ENCODE peak calls at places on chromosomes 13 and 19, in eight cellular contexts. L, H, M, V, Z, W, T and F are unnamed samples.
A peak's percentile ranks its signal among the peaks of the same experiment; 100 is the strongest.

GRCh38 chr19:49496574-49497008 is 357 bp downstream of the RPS11 start:
- DNase-seq in M (no peak), Z (no peak), H (no peak), T (no peak), W (no peak), L (no peak), V (no peak), F (no peak)

GRCh38 chr19:4326837-4327251 is 11.8 kb downstream of the STAP2 start:
- DNase-seq in W (no peak), Z (peak; percentile 85), L (no peak), H (no peak), M (no peak), V (no peak), T (no peak), F (no peak)

GRCh38 chr13:110228936-110229904 is 77.7 kb downstream of the COL4A1 start:
- DNase-seq in L (no peak), T (no peak), V (no peak), W (peak; percentile 44), H (no peak), Z (no peak), M (no peak), F (no peak)

GRCh38 chr13:111278711-111279110 is 41.7 kb upstream of the TEX29 start:
- DNase-seq in V (no peak), L (no peak), T (no peak), W (no peak), M (no peak), H (no peak), Z (no peak), F (no peak)

GRCh38 chr13:53001444-53001843 is 27.2 kb upstream of the OLFM4 start:
- DNase-seq in W (no peak), Z (no peak), V (no peak), M (no peak), H (no peak), T (no peak), L (no peak), F (no peak)

GRCh38 chr13:27665333-27665732 is 43.6 kb downstream of the POLR1D start:
- DNase-seq in W (no peak), V (no peak), M (no peak), T (peak; percentile 8), H (no peak), L (peak; percentile 11), Z (peak; percentile 39), F (no peak)

GRCh38 chr13:64855506-64855905 is 2374.6 kb downstream of the PCDH9 start:
- DNase-seq in V (no peak), M (peak; percentile 62), W (peak; percentile 20), Z (no peak), T (no peak), H (no peak), L (no peak), F (no peak)

GRCh38 chr13:97976551-97977375 is 23.3 kb downstream of the IPO5 start:
- DNase-seq in H (no peak), V (no peak), M (no peak), T (peak; percentile 36), Z (no peak), W (no peak), L (peak; percentile 46), F (no peak)

GRCh38 chr13:29877456-29878096 is 27.2 kb upstream of the UBL3 start:
- DNase-seq in W (no peak), Z (no peak), H (no peak), V (no peak), L (no peak), T (no peak), M (peak; percentile 2), F (peak; percentile 66)

GRCh38 chr19:31110331-31110730 is 238.9 kb downstream of the TSHZ3 start:
- DNase-seq in V (no peak), M (peak; percentile 65), T (no peak), H (no peak), L (no peak), Z (peak; percentile 61), W (peak; percentile 76), F (no peak)

GRCh38 chr19:36140289-36141038 is 598 bp downstream of the CAPNS1 start:
- DNase-seq in M (peak; percentile 57), Z (peak; percentile 73), W (peak; percentile 60), T (peak; percentile 63), V (peak; percentile 63), H (peak; percentile 79), L (peak; percentile 56), F (peak; percentile 72)

GRCh38 chr19:45691516-45692186 is at the start of gene SNRPD2:
- DNase-seq in V (peak; percentile 96), M (peak; percentile 97), T (peak; percentile 94), L (peak; percentile 97), Z (peak; percentile 98), H (peak; percentile 96), W (peak; percentile 97), F (peak; percentile 93)

GRCh38 chr19:46040952-46041500 is at the start of gene IGFL4:
- DNase-seq in Z (no peak), M (no peak), V (no peak), H (no peak), W (no peak), L (peak; percentile 48), T (peak; percentile 54), F (no peak)

GRCh38 chr19:35446194-35446593 is 1.9 kb upstream of the FFAR2 start:
- DNase-seq in M (peak; percentile 46), L (no peak), W (no peak), H (peak; percentile 78), T (no peak), V (no peak), Z (no peak), F (no peak)

GRCh38 chr19:1264801-1265610 is 4.1 kb upstream of the CIRBP start:
- DNase-seq in M (peak; percentile 85), T (peak; percentile 81), H (peak; percentile 75), V (peak; percentile 81), Z (peak; percentile 86), W (peak; percentile 94), L (peak; percentile 91), F (peak; percentile 87)

GRCh38 chr19:47713046-47714021 is at the start of gene EHD2:
- DNase-seq in W (peak; percentile 81), V (peak; percentile 86), T (peak; percentile 76), L (peak; percentile 74), Z (peak; percentile 70), M (peak; percentile 84), H (no peak), F (peak; percentile 67)

GRCh38 chr13:50518131-50518530 is 325.4 kb downstream of the DLEU7 start:
- DNase-seq in M (no peak), V (no peak), T (no peak), Z (no peak), L (no peak), H (no peak), W (no peak), F (no peak)

GRCh38 chr13:30856004-30856790 is 49.9 kb upstream of the MEDAG start:
- DNase-seq in L (no peak), H (no peak), V (no peak), Z (no peak), T (no peak), W (no peak), M (no peak), F (no peak)

GRCh38 chr19:1070576-1070930 is 3.6 kb downstream of the ARHGAP45 start:
- DNase-seq in H (no peak), L (no peak), W (no peak), T (no peak), M (no peak), V (no peak), Z (peak; percentile 70), F (no peak)

GRCh38 chr19:38375748-38376147 is 1.4 kb downstream of the PSMD8 start:
- DNase-seq in L (no peak), W (peak; percentile 62), V (no peak), H (no peak), M (no peak), T (no peak), Z (peak; percentile 1), F (no peak)

GRCh38 chr19:38376576-38376975 is 2.2 kb downstream of the PSMD8 start:
- DNase-seq in Z (no peak), L (no peak), V (no peak), T (no peak), W (no peak), M (no peak), H (no peak), F (no peak)

GRCh38 chr19:38375098-38375493 is 725 bp downstream of the PSMD8 start:
- DNase-seq in W (no peak), Z (no peak), M (no peak), H (no peak), V (no peak), T (no peak), L (no peak), F (no peak)

GRCh38 chr19:38373907-38374331 is 452 bp upstream of the PSMD8 start:
- DNase-seq in T (no peak), H (no peak), M (no peak), V (no peak), W (no peak), L (no peak), Z (no peak), F (no peak)

GRCh38 chr19:38374332-38375097 is at the start of gene PSMD8:
- DNase-seq in V (peak; percentile 99), M (peak; percentile 98), L (peak; percentile 99), H (peak; percentile 100), Z (peak; percentile 100), T (peak; percentile 97), W (peak; percentile 98), F (peak; percentile 99)
- TF ChIP-seq CTCF in V (peak; percentile 16), M (peak; percentile 14), L (no peak), H (no peak), Z (peak; percentile 45), T (no peak), W (no peak), F (no peak)

GRCh38 chr19:2724148-2724557 is 3.0 kb upstream of the DIRAS1 start:
- DNase-seq in V (no peak), H (no peak), Z (no peak), T (no peak), W (no peak), M (no peak), L (no peak), F (no peak)
- TF ChIP-seq CTCF in V (no peak), H (peak; percentile 8), Z (peak; percentile 22), T (no peak), W (no peak), M (peak; percentile 9), L (no peak), F (no peak)

GRCh38 chr19:15475611-15476010 is 3.7 kb downstream of the PGLYRP2 start:
- DNase-seq in H (no peak), L (no peak), W (no peak), T (no peak), Z (no peak), M (no peak), V (no peak), F (no peak)

GRCh38 chr19:15476334-15476733 is 3.0 kb downstream of the PGLYRP2 start:
- DNase-seq in M (no peak), L (no peak), W (no peak), H (no peak), V (no peak), Z (no peak), T (no peak), F (no peak)

GRCh38 chr19:15475169-15475568 is 4.1 kb downstream of the PGLYRP2 start:
- DNase-seq in Z (no peak), T (no peak), L (no peak), M (no peak), W (no peak), H (no peak), V (no peak), F (no peak)

GRCh38 chr19:15479391-15480345 is at the start of gene PGLYRP2:
- DNase-seq in L (no peak), T (no peak), H (no peak), V (peak; percentile 42), W (no peak), Z (no peak), M (peak; percentile 14), F (no peak)
- TF ChIP-seq CTCF in L (no peak), T (no peak), H (no peak), V (no peak), W (no peak), Z (no peak), M (no peak), F (no peak)

GRCh38 chr19:18666784-18667183 is 16.7 kb upstream of the CRTC1 start:
- DNase-seq in Z (no peak), H (no peak), M (no peak), T (no peak), W (no peak), L (no peak), V (no peak), F (no peak)
- TF ChIP-seq CTCF in Z (no peak), H (no peak), M (no peak), T (no peak), W (no peak), L (no peak), V (no peak), F (no peak)